ENCODE peak calls at places on chromosomes 4 and X, in nine cellular contexts. U is GM03348, N is mucosa of gallbladder, P is ecto neural progenitor cell, M is NT2/D1, G is lower leg skin, T is AG09309, E is cerebellar cortex, R is LHCN-M2. S is an unnamed sample.

GRCh38 chr4:104531390-104531789 is 36.7 kb upstream of the CXXC4 start:
- DNase-seq in R (no peak), G (no peak), E (peak), U (no peak), T (no peak), P (no peak), N (no peak), M (no peak), S (no peak)

GRCh38 chrX:131046596-131046995 is 11.6 kb upstream of the ARHGAP36 start:
- DNase-seq in E (no peak), R (no peak), N (no peak), G (no peak), M (no peak), U (no peak), P (no peak), T (no peak), S (no peak)

GRCh38 chr4:136183513-136183912 is 1348.8 kb downstream of the PCDH18 start:
- DNase-seq in G (no peak), R (no peak), P (no peak), T (no peak), E (no peak), U (no peak), N (no peak), M (no peak), S (no peak)

GRCh38 chr4:148376151-148376550 is 66.1 kb downstream of the NR3C2 start:
- DNase-seq in U (no peak), G (peak), E (peak), N (peak), P (no peak), M (no peak), R (peak), T (no peak), S (no peak)

GRCh38 chr4:2869659-2870058 is 26.0 kb downstream of the ADD1 start:
- DNase-seq in E (no peak), M (no peak), N (no peak), U (no peak), P (no peak), R (no peak), T (no peak), G (no peak), S (no peak)

GRCh38 chr4:2222838-2223237 is 19.1 kb downstream of the HAUS3 start:
- DNase-seq in G (no peak), R (no peak), T (no peak), E (no peak), M (no peak), P (no peak), U (no peak), N (no peak), S (no peak)

GRCh38 chr4:139633661-139634060 is 32.0 kb upstream of the MGST2 start:
- DNase-seq in G (no peak), T (no peak), N (peak), P (no peak), M (no peak), E (peak), R (no peak), U (peak), S (no peak)

GRCh38 chr4:11271263-11271662 is 157.4 kb downstream of the HS3ST1 start:
- DNase-seq in P (no peak), G (no peak), E (no peak), T (no peak), R (no peak), N (peak), U (no peak), M (no peak), S (no peak)

GRCh38 chr4:140223056-140223810 is 69.2 kb upstream of the MAML3 start:
- DNase-seq in N (no peak), R (peak), M (no peak), E (no peak), G (no peak), U (no peak), P (no peak), T (no peak), S (no peak)

GRCh38 chrX:12206413-12206812 is 68.1 kb downstream of the FRMPD4 start:
- DNase-seq in N (no peak), G (no peak), U (no peak), R (peak), P (no peak), T (no peak), E (no peak), M (no peak), S (no peak)

S was measured in neuronal stem cell.